ENCODE peak calls at places on chromosomes 5 and 9, in eight cellular contexts. R is lung, P is pancreas, A is OCI-LY7, G is HFF-Myc, J is body of pancreas, H is Caco-2, B is ascending aorta. V is an unnamed sample.
A peak's percentile ranks its signal among the peaks of the same experiment; 100 is the strongest.

GRCh38 chr9:1202512-1203285 is 152.5 kb downstream of the DMRT2 start:
- DNase-seq in A (no peak), P (no peak), J (no peak), H (no peak), B (no peak), G (no peak), R (no peak), V (no peak)

GRCh38 chr5:173814053-173814452 is 74.1 kb upstream of the CPEB4 start:
- DNase-seq in J (no peak), H (no peak), B (no peak), A (no peak), G (no peak), P (no peak), R (no peak), V (no peak)

GRCh38 chr5:137137013-137137632 is 362.0 kb downstream of the SPOCK1 start:
- DNase-seq in A (no peak), P (no peak), B (no peak), R (no peak), J (peak; percentile 6), G (no peak), H (no peak), V (no peak)

GRCh38 chr9:7979591-7979990 is 180.0 kb upstream of the DMAC1 start:
- DNase-seq in H (no peak), A (no peak), J (no peak), P (no peak), B (no peak), R (no peak), G (no peak), V (no peak)

GRCh38 chr9:137030528-137030927 is 1.4 kb downstream of the FUT7 start:
- DNase-seq in H (no peak), R (no peak), B (no peak), A (peak; percentile 33), J (no peak), G (no peak), P (no peak), V (no peak)

GRCh38 chr5:27908341-27908740 is 870.0 kb upstream of the CDH9 start:
- DNase-seq in P (no peak), G (no peak), R (no peak), H (no peak), A (no peak), J (no peak), B (no peak), V (no peak)

GRCh38 chr9:34651876-34652602 is at the start of gene IL11RA:
- DNase-seq in J (peak; percentile 72), B (peak; percentile 94), A (peak; percentile 33), G (no peak), H (peak; percentile 98), P (peak; percentile 84), R (peak; percentile 90), V (peak; percentile 71)

GRCh38 chr5:160327829-160328228 is 15.5 kb upstream of the CCNJL start:
- DNase-seq in P (no peak), R (no peak), B (no peak), G (no peak), J (no peak), A (no peak), H (no peak), V (no peak)

GRCh38 chr9:86341007-86341491 is 13.2 kb downstream of the TUT7 start:
- DNase-seq in G (no peak), P (no peak), H (no peak), R (no peak), J (no peak), A (no peak), B (no peak), V (no peak)

GRCh38 chr5:53099546-53099945 is 10.0 kb downstream of the MOCS2 start:
- DNase-seq in R (no peak), H (no peak), P (no peak), B (no peak), G (no peak), J (no peak), A (no peak), V (no peak)

DNA sequence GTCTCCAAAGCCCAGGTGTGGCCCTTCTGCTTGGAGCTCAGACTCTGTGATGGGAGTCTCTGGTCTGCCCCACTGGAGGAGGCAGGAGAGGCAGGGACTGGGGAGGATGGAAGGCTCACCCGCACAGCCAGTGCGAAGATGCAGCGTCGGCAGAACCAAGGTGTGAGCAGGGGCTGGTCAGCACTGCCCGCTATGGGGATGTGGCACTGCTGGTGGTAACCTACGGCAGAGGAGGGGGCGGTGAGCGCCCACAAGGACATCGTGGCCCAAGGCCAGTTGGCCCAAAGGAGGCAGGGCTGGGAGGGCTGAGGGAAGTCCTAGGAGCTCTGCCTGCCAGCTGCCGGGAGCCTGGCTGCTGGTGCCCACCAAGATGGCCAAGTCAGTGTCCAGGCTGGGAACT is 7.3 kb downstream of the PHF19 start:
- DNase-seq in H (no peak), G (no peak), B (no peak), P (peak; percentile 81), R (no peak), A (no peak), J (no peak), V (no peak)
- TF ChIP-seq CTCF in H (no peak), G (no peak), B (no peak), P (no peak), R (no peak), A (no peak), J (no peak), V (no peak)

DNA sequence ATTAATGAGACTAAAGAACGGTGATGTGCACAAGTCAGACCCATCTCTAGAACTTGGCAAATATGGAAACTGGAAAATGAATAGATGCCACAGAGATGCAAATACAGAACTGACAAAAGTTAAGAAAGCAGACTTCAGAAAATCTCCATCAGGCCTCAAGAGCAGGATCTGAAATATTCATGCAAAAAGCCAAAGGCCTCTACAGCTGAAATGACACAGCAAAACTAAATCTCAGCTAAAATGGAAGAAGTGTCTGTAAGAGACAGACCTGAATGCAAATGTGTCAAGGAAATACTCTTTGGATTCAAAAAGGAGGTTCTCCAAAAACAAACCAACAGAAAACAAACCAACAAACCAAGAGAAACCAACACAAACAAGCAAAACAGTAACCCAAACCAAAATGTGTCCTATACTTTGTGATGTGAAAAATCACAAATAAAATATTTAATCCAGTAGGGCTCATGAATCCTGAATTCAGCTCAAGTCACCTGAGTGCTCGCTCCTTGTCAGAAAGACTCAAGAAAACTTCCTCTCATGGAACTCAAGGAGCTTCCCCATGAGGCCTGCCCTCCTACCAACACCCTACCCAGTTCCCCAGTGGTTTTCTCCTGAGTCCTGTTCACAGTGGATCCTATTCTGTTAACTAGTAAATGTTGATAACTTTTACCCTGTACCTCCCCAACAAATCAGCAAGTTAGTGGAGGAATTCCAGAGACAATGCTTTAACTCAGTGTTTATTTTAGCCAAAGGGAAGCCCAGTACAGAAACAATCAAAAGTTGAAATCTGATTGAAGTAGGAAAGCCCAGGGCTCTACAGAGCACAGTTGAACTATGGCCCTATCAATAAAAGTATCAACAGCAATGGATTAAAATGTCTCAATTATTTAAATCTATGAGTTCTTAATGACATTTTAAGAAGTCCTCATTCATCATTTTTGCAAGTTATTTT is 14.6 kb downstream of the MRPS27 start:
- DNase-seq in J (no peak), R (no peak), G (no peak), H (no peak), A (peak; percentile 64), P (no peak), B (no peak), V (no peak)
- TF ChIP-seq CTCF in J (no peak), R (no peak), G (no peak), H (no peak), A (no peak), P (no peak), B (no peak), V (no peak)

GRCh38 chr5:5705010-5705409 is 282.5 kb downstream of the ICE1 start:
- DNase-seq in J (no peak), B (no peak), P (no peak), H (no peak), A (no peak), R (no peak), G (no peak), V (no peak)
- TF ChIP-seq CTCF in J (no peak), B (no peak), P (no peak), H (no peak), A (no peak), R (no peak), G (no peak), V (no peak)

DNA sequence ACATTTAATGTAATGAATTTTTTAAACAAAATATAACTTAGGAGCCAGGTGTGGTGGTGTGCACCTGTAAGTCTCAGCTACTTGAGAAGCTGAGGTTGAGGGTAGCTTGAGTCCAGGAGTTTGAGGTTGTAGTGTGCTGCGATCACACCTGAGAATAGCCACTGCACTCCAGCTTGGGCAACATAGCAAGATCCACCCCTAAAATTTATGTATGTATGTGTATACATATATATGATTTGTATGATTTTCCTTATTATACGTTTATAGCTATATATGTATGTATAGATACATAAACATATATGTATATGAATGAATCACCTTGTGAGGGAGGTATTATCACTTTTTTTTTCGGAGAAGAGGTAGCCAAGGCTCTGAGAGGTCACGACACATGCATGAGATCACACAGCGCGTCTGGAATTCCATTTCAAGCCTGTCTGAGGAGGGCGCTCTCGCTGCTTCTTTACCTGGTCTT is 598 bp upstream of the CCNI2 start:
- DNase-seq in R (no peak), H (no peak), P (no peak), J (peak; percentile 65), A (peak; percentile 15), G (no peak), B (no peak), V (no peak)
- TF ChIP-seq CTCF in R (no peak), H (peak; percentile 16), P (no peak), J (peak; percentile 50), A (peak; percentile 60), G (peak; percentile 33), B (no peak), V (peak; percentile 55)

DNA sequence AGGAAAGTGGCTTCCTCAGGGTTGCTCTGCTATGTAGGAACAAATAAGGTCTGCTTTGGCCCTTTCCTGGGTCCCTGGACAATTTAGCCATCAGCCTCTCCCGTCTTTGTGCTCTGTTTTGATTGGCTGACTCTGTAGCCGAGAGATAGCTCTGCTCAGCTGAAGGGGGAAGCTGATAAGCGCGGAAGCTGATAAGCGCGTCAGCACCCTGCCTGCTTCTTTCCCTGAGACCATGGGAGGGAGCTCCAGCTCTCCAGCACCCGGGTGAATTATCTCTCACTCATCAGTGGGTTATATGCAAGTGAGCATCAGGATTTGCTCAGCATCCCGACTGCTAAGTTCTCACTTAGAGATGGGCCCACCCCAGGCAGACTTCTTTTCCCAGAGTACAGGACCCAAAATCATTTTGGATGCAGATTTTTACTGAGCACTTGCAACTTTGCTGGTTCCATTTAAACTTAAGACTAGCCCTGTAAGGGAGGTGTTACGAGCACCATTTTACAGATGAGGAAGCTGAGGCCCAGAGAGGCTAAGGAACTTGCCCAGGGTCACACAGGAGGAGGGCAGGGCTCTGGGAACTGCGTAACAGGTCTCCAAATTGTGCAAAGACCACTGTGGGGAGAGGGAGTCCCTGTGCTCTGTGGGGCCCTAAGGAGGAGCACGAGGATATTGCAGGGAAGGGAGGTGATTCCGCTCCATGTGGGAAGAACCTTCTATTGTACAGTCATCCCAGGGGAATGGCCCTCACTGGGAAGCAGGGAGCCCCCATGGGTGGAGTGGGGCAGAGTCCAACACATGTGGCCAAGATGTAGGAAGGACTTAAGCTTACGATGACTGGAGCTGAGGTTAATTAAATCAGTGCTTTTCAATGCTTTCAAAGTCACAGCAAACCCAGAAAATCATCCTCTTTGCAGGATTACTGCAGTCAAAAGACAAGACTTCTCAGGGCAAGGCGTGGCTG is 83.7 kb upstream of the ORM1 start:
- DNase-seq in R (no peak), H (peak; percentile 71), B (no peak), P (no peak), A (peak; percentile 11), G (peak; percentile 86), J (no peak), V (no peak)
- TF ChIP-seq CTCF in R (no peak), H (peak; percentile 36), B (no peak), P (no peak), A (peak; percentile 45), G (peak; percentile 32), J (no peak), V (no peak)

V was measured in neural crest cell.